ENCODE peak calls at places on chromosomes 12 and 14, in eight cellular contexts. One of them, this sample, is unnamed.

GRCh38 chr12:52353766-52354165 is 13.5 kb downstream of the KRT85 start:
- DNase-seq in GM23338: no peak
- DNase-seq in endodermal cell: peak; percentile 38
- DNase-seq in naive thymus-derived CD4-positive, alpha-beta T cell: no peak
- DNase-seq in lower lobe of right lung: no peak
- DNase-seq in fibroblast of lung: no peak
- DNase-seq in HCT116: no peak
- DNase-seq in A549: no peak
- DNase-seq in this sample: no peak

GRCh38 chr12:114480309-114481199 is 74.6 kb upstream of the TBX5 start:
- DNase-seq in GM23338: peak; percentile 43
- DNase-seq in endodermal cell: peak; percentile 71
- DNase-seq in naive thymus-derived CD4-positive, alpha-beta T cell: no peak
- DNase-seq in lower lobe of right lung: no peak
- DNase-seq in fibroblast of lung: peak; percentile 66
- DNase-seq in HCT116: no peak
- DNase-seq in A549: no peak
- DNase-seq in this sample: no peak

GRCh38 chr12:28027328-28027727 is 54.8 kb upstream of the PTHLH start:
- DNase-seq in GM23338: no peak
- DNase-seq in endodermal cell: no peak
- DNase-seq in naive thymus-derived CD4-positive, alpha-beta T cell: no peak
- DNase-seq in lower lobe of right lung: no peak
- DNase-seq in fibroblast of lung: peak; percentile 62
- DNase-seq in HCT116: no peak
- DNase-seq in A549: no peak
- DNase-seq in this sample: no peak

GRCh38 chr12:102694913-102695312 is 214.6 kb upstream of the IGF1 start:
- DNase-seq in GM23338: no peak
- DNase-seq in endodermal cell: no peak
- DNase-seq in naive thymus-derived CD4-positive, alpha-beta T cell: no peak
- DNase-seq in lower lobe of right lung: no peak
- DNase-seq in fibroblast of lung: no peak
- DNase-seq in HCT116: no peak
- DNase-seq in A549: no peak
- DNase-seq in this sample: no peak

GRCh38 chr12:31853520-31853919 is 105.7 kb upstream of the RESF1 start:
- DNase-seq in GM23338: no peak
- DNase-seq in endodermal cell: no peak
- DNase-seq in naive thymus-derived CD4-positive, alpha-beta T cell: no peak
- DNase-seq in lower lobe of right lung: no peak
- DNase-seq in fibroblast of lung: no peak
- DNase-seq in HCT116: no peak
- DNase-seq in A549: no peak
- DNase-seq in this sample: no peak

GRCh38 chr14:26381405-26381804 is 216.4 kb downstream of the NOVA1 start:
- DNase-seq in GM23338: no peak
- DNase-seq in endodermal cell: no peak
- DNase-seq in naive thymus-derived CD4-positive, alpha-beta T cell: no peak
- DNase-seq in lower lobe of right lung: no peak
- DNase-seq in fibroblast of lung: no peak
- DNase-seq in HCT116: no peak
- DNase-seq in A549: no peak
- DNase-seq in this sample: no peak

GRCh38 chr14:55043528-55043927 is 7.9 kb upstream of the MAPK1IP1L start:
- DNase-seq in GM23338: no peak
- DNase-seq in endodermal cell: no peak
- DNase-seq in naive thymus-derived CD4-positive, alpha-beta T cell: no peak
- DNase-seq in lower lobe of right lung: no peak
- DNase-seq in fibroblast of lung: peak; percentile 39
- DNase-seq in HCT116: no peak
- DNase-seq in A549: no peak
- DNase-seq in this sample: no peak

GRCh38 chr14:79584679-79585078 is 626.6 kb downstream of the DIO2 start:
- DNase-seq in GM23338: no peak
- DNase-seq in endodermal cell: no peak
- DNase-seq in naive thymus-derived CD4-positive, alpha-beta T cell: no peak
- DNase-seq in lower lobe of right lung: no peak
- DNase-seq in fibroblast of lung: peak; percentile 95
- DNase-seq in HCT116: no peak
- DNase-seq in A549: peak; percentile 61
- DNase-seq in this sample: no peak

GRCh38 chr12:131121705-131122405 is 168.1 kb downstream of the ADGRD1 start:
- DNase-seq in GM23338: no peak
- DNase-seq in endodermal cell: peak; percentile 58
- DNase-seq in naive thymus-derived CD4-positive, alpha-beta T cell: no peak
- DNase-seq in lower lobe of right lung: no peak
- DNase-seq in fibroblast of lung: no peak
- DNase-seq in HCT116: no peak
- DNase-seq in A549: peak; percentile 27
- DNase-seq in this sample: no peak

GRCh38 chr12:31702047-31702446 is 26.8 kb downstream of the AMN1 start:
- DNase-seq in GM23338: peak; percentile 60
- DNase-seq in endodermal cell: peak; percentile 69
- DNase-seq in naive thymus-derived CD4-positive, alpha-beta T cell: no peak
- DNase-seq in lower lobe of right lung: no peak
- DNase-seq in fibroblast of lung: peak; percentile 3
- DNase-seq in HCT116: peak; percentile 15
- DNase-seq in A549: peak; percentile 60
- DNase-seq in this sample: no peak

GRCh38 chr12:52423661-52424503 is 10.3 kb downstream of the KRT75 start:
- DNase-seq in GM23338: no peak
- DNase-seq in endodermal cell: no peak
- DNase-seq in naive thymus-derived CD4-positive, alpha-beta T cell: no peak
- DNase-seq in lower lobe of right lung: no peak
- DNase-seq in fibroblast of lung: no peak
- DNase-seq in HCT116: no peak
- DNase-seq in A549: no peak
- DNase-seq in this sample: no peak

GRCh38 chr12:6772729-6773661 is 675 bp downstream of the LAG3 start:
- DNase-seq in GM23338: no peak
- DNase-seq in endodermal cell: peak; percentile 73
- DNase-seq in naive thymus-derived CD4-positive, alpha-beta T cell: no peak
- DNase-seq in lower lobe of right lung: no peak
- DNase-seq in fibroblast of lung: no peak
- DNase-seq in HCT116: no peak
- DNase-seq in A549: no peak
- DNase-seq in this sample: no peak

GRCh38 chr14:93963692-93964091 is 12.7 kb downstream of the ASB2 start:
- DNase-seq in GM23338: no peak
- DNase-seq in endodermal cell: no peak
- DNase-seq in naive thymus-derived CD4-positive, alpha-beta T cell: no peak
- DNase-seq in lower lobe of right lung: no peak
- DNase-seq in fibroblast of lung: no peak
- DNase-seq in HCT116: no peak
- DNase-seq in A549: no peak
- DNase-seq in this sample: no peak
- H3K4me1 ChIP-seq in GM23338: no peaks in the 10 kb centered on the region
- H3K4me1 ChIP-seq in endodermal cell: no peaks in the 10 kb centered on the region
- H3K4me1 ChIP-seq in naive thymus-derived CD4-positive, alpha-beta T cell: peaks cover 74% of the 10 kb centered on the region
- H3K4me1 ChIP-seq in lower lobe of right lung: peaks cover 66% of the 10 kb centered on the region
- H3K4me1 ChIP-seq in fibroblast of lung: peaks cover 8% of the 10 kb centered on the region
- H3K4me1 ChIP-seq in HCT116: peaks cover 57% of the 10 kb centered on the region
- H3K4me1 ChIP-seq in A549: peaks cover 30% of the 10 kb centered on the region
- H3K4me1 ChIP-seq in this sample: peaks cover 39% of the 10 kb centered on the region

DNA sequence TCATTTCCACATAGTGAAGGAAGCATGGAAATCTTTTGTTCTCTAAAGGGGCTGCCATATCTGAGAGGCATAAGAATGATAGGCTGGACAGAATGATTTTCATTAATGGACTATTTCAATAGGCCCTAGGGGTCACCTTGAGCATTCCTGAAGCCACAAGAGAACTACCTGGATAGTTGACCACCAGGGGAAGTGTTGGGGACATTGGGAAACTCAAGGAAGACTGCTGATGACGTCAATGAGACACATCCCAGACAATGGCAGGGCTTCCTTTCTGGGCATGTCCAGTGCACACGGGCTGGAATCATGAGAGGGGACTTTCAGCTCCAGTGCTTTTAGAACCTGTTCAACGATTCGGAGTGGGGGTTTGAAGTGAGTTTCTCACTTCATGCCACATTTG is 48.8 kb upstream of the CHST11 start:
- DNase-seq in GM23338: no peak
- DNase-seq in endodermal cell: no peak
- DNase-seq in naive thymus-derived CD4-positive, alpha-beta T cell: no peak
- DNase-seq in lower lobe of right lung: no peak
- DNase-seq in fibroblast of lung: no peak
- DNase-seq in HCT116: no peak
- DNase-seq in A549: peak; percentile 46
- DNase-seq in this sample: no peak
- H3K4me3 ChIP-seq in GM23338: no peak overlapping the region
- H3K4me3 ChIP-seq in endodermal cell: peak overlapping the region; percentile 49
- H3K4me3 ChIP-seq in naive thymus-derived CD4-positive, alpha-beta T cell: no peak overlapping the region
- H3K4me3 ChIP-seq in lower lobe of right lung: no peak overlapping the region
- H3K4me3 ChIP-seq in fibroblast of lung: no peak overlapping the region
- H3K4me3 ChIP-seq in HCT116: no peak overlapping the region
- H3K4me3 ChIP-seq in A549: no peak overlapping the region
- H3K4me3 ChIP-seq in this sample: no peak overlapping the region

DNA sequence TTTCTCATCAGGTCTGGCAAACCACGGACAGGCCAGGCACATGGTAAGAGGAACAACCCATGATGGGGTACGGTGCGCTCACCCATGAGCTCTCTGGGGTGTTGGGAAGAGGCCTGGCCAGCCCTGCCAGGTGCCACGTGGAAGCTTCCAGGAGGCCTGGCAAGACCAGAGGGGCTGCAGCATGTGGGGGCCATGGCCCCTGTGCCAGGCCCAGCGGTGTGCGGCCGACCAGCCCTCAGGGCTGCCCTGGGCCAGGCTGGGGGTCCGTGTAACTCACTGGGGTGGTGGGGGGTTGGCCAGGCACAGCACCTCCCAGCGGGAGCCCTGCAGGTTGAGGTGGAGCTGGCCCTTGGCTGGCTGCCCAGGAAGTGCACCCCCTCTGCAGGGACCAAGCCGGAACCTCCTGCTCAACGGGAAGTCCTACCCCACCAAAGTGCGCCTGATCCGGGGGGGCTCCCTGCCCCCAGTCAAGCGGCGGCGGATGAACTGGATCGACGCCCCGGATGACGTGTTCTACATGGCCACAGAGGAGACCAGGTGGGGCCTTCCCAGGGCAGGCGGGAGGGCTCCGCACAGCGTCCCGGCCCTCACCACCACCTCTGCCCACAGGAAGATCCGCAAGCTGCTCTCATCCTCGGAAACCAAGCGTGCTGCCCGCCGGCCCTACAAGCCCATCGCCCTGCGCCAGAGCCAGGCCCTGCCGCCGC is 5.0 kb upstream of the CRIP2 start:
- DNase-seq in GM23338: no peak
- DNase-seq in endodermal cell: no peak
- DNase-seq in naive thymus-derived CD4-positive, alpha-beta T cell: no peak
- DNase-seq in lower lobe of right lung: no peak
- DNase-seq in fibroblast of lung: no peak
- DNase-seq in HCT116: no peak
- DNase-seq in A549: no peak
- DNase-seq in this sample: no peak
- H3K4me1 ChIP-seq in GM23338: peaks cover 9% of the 10 kb centered on the region
- H3K4me1 ChIP-seq in endodermal cell: no peaks in the 10 kb centered on the region
- H3K4me1 ChIP-seq in naive thymus-derived CD4-positive, alpha-beta T cell: no peaks in the 10 kb centered on the region
- H3K4me1 ChIP-seq in lower lobe of right lung: peaks cover 61% of the 10 kb centered on the region
- H3K4me1 ChIP-seq in fibroblast of lung: peaks cover 21% of the 10 kb centered on the region
- H3K4me1 ChIP-seq in HCT116: peaks cover 33% of the 10 kb centered on the region
- H3K4me1 ChIP-seq in A549: peaks cover 40% of the 10 kb centered on the region
- H3K4me1 ChIP-seq in this sample: peaks cover 69% of the 10 kb centered on the region

GRCh38 chr12:22500100-22500499 is 44.2 kb downstream of the C2CD5 start:
- DNase-seq in GM23338: no peak
- DNase-seq in endodermal cell: no peak
- DNase-seq in naive thymus-derived CD4-positive, alpha-beta T cell: no peak
- DNase-seq in lower lobe of right lung: no peak
- DNase-seq in fibroblast of lung: peak; percentile 15
- DNase-seq in HCT116: no peak
- DNase-seq in A549: no peak
- DNase-seq in this sample: no peak

DNA sequence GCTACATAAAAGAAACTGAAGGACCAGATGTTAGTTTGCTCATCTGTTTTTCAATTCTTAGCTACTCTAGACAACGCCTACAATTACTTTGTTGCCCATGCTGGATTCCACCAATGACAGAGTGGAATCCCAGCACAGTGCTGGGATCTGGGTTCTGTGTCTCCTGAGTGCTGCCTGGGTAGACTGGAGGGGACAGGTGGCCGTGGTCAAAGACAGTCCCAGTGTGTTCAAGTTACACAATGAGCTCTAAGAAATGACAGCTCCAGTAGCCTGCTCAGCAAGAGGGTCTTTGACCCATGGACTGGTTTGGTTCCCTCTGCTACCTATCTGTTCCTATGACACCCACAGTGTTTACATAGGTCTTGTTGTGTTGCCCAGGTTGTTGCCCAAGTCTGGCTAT is 38.5 kb downstream of the C2CD5 start:
- DNase-seq in GM23338: no peak
- DNase-seq in endodermal cell: no peak
- DNase-seq in naive thymus-derived CD4-positive, alpha-beta T cell: no peak
- DNase-seq in lower lobe of right lung: no peak
- DNase-seq in fibroblast of lung: no peak
- DNase-seq in HCT116: no peak
- DNase-seq in A549: no peak
- DNase-seq in this sample: no peak
- H3K4me3 ChIP-seq in GM23338: no peak overlapping the region
- H3K4me3 ChIP-seq in endodermal cell: no peak overlapping the region
- H3K4me3 ChIP-seq in naive thymus-derived CD4-positive, alpha-beta T cell: no peak overlapping the region
- H3K4me3 ChIP-seq in lower lobe of right lung: no peak overlapping the region
- H3K4me3 ChIP-seq in fibroblast of lung: no peak overlapping the region
- H3K4me3 ChIP-seq in HCT116: no peak overlapping the region
- H3K4me3 ChIP-seq in A549: no peak overlapping the region
- H3K4me3 ChIP-seq in this sample: no peak overlapping the region